ENCODE peak calls at places on chromosomes 13 and 19, in seven cellular contexts. H is MCF 10A; G is brain microvascular endothelial cell; I is substantia nigra; E is stimulated activated CD4-positive, alpha-beta T cell treated with anti-CD3 and anti-CD28 coated beads, Interleukin-12 subunit alpha, Interleukin-12 subunit beta, amount 100 ng/mL, for 24 hours; S is effector CD8-positive, alpha-beta T cell; U is CD4-positive, alpha-beta T cell. W is an unnamed sample.

GRCh38 chr19:55516878-55517620 is 19.9 kb downstream of the SBK2 start:
- DNase-seq in H (peak), G (peak), I (peak), E (peak), S (peak), U (peak), W (peak)

GRCh38 chr19:48330012-48330681 is 4.8 kb downstream of the EMP3 start:
- DNase-seq in H (no peak), G (no peak), I (peak), E (peak), S (peak), U (peak), W (peak)

GRCh38 chr19:1125601-1126533 is 22.1 kb downstream of the GPX4 start:
- DNase-seq in H (peak), G (no peak), I (no peak), E (no peak), S (no peak), U (no peak), W (no peak)

GRCh38 chr13:59478908-59479307 is 684.8 kb downstream of the DIAPH3 start:
- DNase-seq in H (no peak), G (no peak), I (no peak), E (no peak), S (no peak), U (no peak), W (no peak)

GRCh38 chr13:114309806-114310410 is 4.4 kb upstream of the CHAMP1 start:
- DNase-seq in H (no peak), G (no peak), I (no peak), E (no peak), S (no peak), U (no peak), W (no peak)

GRCh38 chr19:8363803-8364771 is at the start of gene ANGPTL4:
- DNase-seq in H (peak), G (peak), I (peak), E (peak), S (peak), U (no peak), W (peak)

GRCh38 chr13:45063261-45063870 is 56.9 kb upstream of the GTF2F2 start:
- DNase-seq in H (no peak), G (peak), I (no peak), E (no peak), S (no peak), U (no peak), W (no peak)

GRCh38 chr13:63201493-63201892 is 1785.8 kb upstream of the PCDH20 start:
- DNase-seq in H (no peak), G (no peak), I (no peak), E (no peak), S (no peak), U (no peak), W (no peak)

GRCh38 chr19:7561229-7561806 is 25.8 kb downstream of the PNPLA6 start:
- DNase-seq in H (no peak), G (no peak), I (no peak), E (no peak), S (no peak), U (no peak), W (no peak)

GRCh38 chr13:50130686-50131051 is 115.4 kb downstream of the KCNRG start:
- DNase-seq in H (no peak), G (peak), I (no peak), E (no peak), S (no peak), U (no peak), W (no peak)

GRCh38 chr19:52993342-52994178 is 20.2 kb upstream of the ERVV-1 start:
- DNase-seq in H (no peak), G (peak), I (peak), E (peak), S (peak), U (peak), W (peak)

GRCh38 chr19:14809272-14810057 is 25.5 kb downstream of the OR7A5 start:
- DNase-seq in H (no peak), G (no peak), I (no peak), E (no peak), S (no peak), U (no peak), W (no peak)

GRCh38 chr19:2711175-2711936 is 8.9 kb upstream of the GNG7 start:
- DNase-seq in H (peak), G (peak), I (no peak), E (no peak), S (no peak), U (no peak), W (no peak)

GRCh38 chr13:112825875-112826274 is 136.0 kb downstream of the ATP11A start:
- DNase-seq in H (no peak), G (no peak), I (no peak), E (no peak), S (no peak), U (no peak), W (no peak)

GRCh38 chr13:24389506-24389905 is 80.1 kb downstream of the C1QTNF9 start:
- DNase-seq in H (no peak), G (no peak), I (no peak), E (no peak), S (no peak), U (no peak), W (no peak)

GRCh38 chr13:76812206-76812882 is 73.9 kb downstream of the KCTD12 start:
- DNase-seq in H (no peak), G (no peak), I (no peak), E (no peak), S (no peak), U (no peak), W (no peak)

GRCh38 chr19:8146877-8147575 is 2.4 kb downstream of the FBN3 start:
- DNase-seq in H (no peak), G (no peak), I (no peak), E (no peak), S (no peak), U (no peak), W (no peak)

GRCh38 chr19:55212447-55212846 is 3.1 kb upstream of the PTPRH start:
- DNase-seq in H (peak), G (no peak), I (no peak), E (peak), S (no peak), U (no peak), W (no peak)

GRCh38 chr13:79128158-79128557 is 277.9 kb downstream of the RBM26 start:
- DNase-seq in H (peak), G (peak), I (no peak), E (no peak), S (no peak), U (no peak), W (no peak)

GRCh38 chr13:31638577-31638976 is 100.7 kb upstream of the RXFP2 start:
- DNase-seq in H (peak), G (peak), I (no peak), E (no peak), S (no peak), U (no peak), W (no peak)